ENCODE peak calls at places on chromosomes 7 and 10, in four cellular contexts. I is H1, W is sigmoid colon, U is K562. Q is an unnamed sample.

GRCh38 chr7:132577206-132578049 is 1.2 kb upstream of the PLXNA4 start:
- DNase-seq in U (no peak), W (peak), I (no peak), Q (peak)

GRCh38 chr10:96450514-96451207 is 63.1 kb downstream of the TLL2 start:
- DNase-seq in W (no peak), U (no peak), I (peak), Q (no peak)

GRCh38 chr10:7161484-7162283 is 249.2 kb downstream of the SFMBT2 start:
- DNase-seq in I (no peak), U (no peak), W (peak), Q (peak)

GRCh38 chr10:132175401-132175800 is 11.3 kb upstream of the DPYSL4 start:
- DNase-seq in W (no peak), I (no peak), U (no peak), Q (no peak)

GRCh38 chr7:14639801-14640200 is 262.8 kb downstream of the DGKB start:
- DNase-seq in U (no peak), I (no peak), W (no peak), Q (no peak)

GRCh38 chr10:91700788-91701444 is 68.0 kb upstream of the PPP1R3C start:
- DNase-seq in W (no peak), I (no peak), U (no peak), Q (no peak)

GRCh38 chr7:144830024-144830785 is 5.6 kb downstream of the TPK1 start:
- DNase-seq in W (no peak), U (peak), I (no peak), Q (no peak)

GRCh38 chr10:51462076-51462779 is 237.2 kb downstream of the CSTF2T start:
- DNase-seq in U (no peak), W (no peak), I (no peak), Q (no peak)

GRCh38 chr7:44541876-44542610 is 913 bp upstream of the NPC1L1 start:
- DNase-seq in U (no peak), W (no peak), I (no peak), Q (no peak)

GRCh38 chr10:130409931-130410330 is 273.7 kb downstream of the GLRX3 start:
- DNase-seq in U (no peak), W (no peak), I (no peak), Q (no peak)

GRCh38 chr7:128201067-128201689 is 39.9 kb upstream of the LEP start:
- DNase-seq in I (no peak), W (no peak), U (peak), Q (no peak)

GRCh38 chr7:80815733-80816132 is 103.1 kb downstream of the SEMA3C start:
- DNase-seq in W (no peak), U (no peak), I (no peak), Q (no peak)

GRCh38 chr10:72276421-72277339 is 3.0 kb downstream of the DDIT4 start:
- DNase-seq in U (peak), W (no peak), I (no peak), Q (peak)

GRCh38 chr7:72924748-72925545 is at the start of gene POM121:
- DNase-seq in I (peak), W (peak), U (peak), Q (peak)
- TF ChIP-seq EP300 in I (no peak), W (no peak), U (peak), Q (no peak)

GRCh38 chr7:11707606-11708193 is 124.3 kb downstream of the THSD7A start:
- DNase-seq in W (no peak), U (no peak), I (no peak), Q (no peak)
- H3K27ac ChIP-seq in W (no peak), U (no peak), I (no peak), Q (no peak)

DNA sequence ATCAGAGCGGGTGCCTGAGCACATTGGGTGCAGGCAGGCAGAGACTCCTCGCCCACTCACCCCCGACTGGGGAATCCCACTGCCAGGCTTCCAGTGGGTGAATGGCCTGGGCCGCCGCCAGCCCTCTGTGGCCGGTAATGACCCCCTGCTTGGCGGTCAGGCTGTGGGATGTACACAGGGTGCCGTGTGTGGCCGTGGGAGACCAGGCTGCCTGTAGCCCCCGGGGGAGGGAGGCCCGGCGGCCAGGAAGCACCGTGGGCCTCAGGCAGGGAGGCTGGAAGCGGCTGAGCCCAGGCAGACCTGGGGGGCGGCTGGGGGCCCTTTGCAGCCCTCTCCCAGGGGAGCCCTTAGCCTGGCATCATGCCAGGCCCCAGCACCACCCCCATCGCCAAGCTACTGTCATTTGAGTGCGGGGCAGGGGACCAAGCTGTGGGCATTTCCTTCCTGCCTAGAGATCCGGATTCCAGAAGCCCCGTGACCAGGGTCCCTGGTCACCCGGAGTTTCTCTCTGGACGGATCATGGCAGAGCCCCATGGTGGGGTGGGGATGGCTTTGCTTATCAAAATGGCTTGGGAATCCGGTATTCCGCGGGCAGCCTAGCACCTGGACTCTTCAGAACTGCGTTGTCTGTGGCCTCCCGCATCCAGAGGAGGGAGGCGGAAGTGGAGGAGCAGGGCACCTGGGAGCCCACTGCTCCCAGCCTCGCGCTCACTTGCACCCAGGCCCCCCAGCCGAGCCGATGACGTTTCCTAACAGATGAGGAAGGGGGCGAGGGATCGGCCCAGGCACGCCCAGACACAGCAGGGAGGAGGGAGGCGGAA is 1.1 kb downstream of the TTYH3 start:
- DNase-seq in I (no peak), W (peak), U (no peak), Q (peak)
- TF ChIP-seq POLR2A in I (no peak), W (no peak), U (no peak), Q (no peak)

GRCh38 chr7:17159500-17160037 is 138.9 kb upstream of the AHR start:
- DNase-seq in W (no peak), U (no peak), I (no peak), Q (no peak)
- TF ChIP-seq EP300 in W (no peak), U (no peak), I (no peak), Q (no peak)

DNA sequence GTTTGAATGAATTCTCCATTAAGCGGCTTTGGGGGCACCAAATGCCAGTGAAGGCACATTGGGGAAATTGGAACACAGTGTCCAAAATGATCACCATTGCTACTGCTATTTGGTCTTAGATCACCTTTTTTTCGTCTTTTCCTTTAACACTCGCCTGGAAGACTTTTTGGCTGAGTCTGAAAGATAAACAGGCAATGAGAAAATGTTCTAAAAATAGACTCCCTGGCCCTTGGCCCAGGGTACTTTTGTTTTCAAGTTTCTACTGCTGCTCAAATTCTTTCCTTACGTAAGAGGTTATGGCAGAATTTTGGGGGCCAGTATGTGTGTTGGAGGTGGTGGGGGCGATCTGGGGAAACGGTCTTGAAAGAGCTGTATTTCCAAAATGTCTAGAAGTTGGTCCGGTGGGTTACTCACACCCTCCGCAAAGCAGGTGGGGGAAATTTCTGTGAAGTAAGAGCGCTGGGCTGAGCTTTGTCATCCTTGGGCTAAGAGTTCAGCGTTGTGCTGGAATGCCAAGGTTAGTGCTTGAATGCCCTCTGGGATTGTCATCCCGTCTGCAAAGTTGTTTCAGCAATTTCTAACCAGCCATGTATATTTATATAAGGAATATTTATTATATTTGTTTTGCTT is 1.3 kb upstream of the ITPRIP start:
- DNase-seq in U (peak), I (no peak), W (peak), Q (peak)
- H3K27ac ChIP-seq in U (peak), I (no peak), W (peak), Q (peak)

GRCh38 chr7:1669954-1670893 is at the start of gene ELFN1:
- DNase-seq in U (peak), W (peak), I (peak), Q (no peak)
- TF ChIP-seq POLR2A in U (no peak), W (no peak), I (peak), Q (no peak)

GRCh38 chr7:158469396-158470051 is 118.1 kb downstream of the PTPRN2 start:
- DNase-seq in W (no peak), I (no peak), U (no peak), Q (no peak)
- TF ChIP-seq EP300 in W (peak), I (no peak), U (no peak), Q (no peak)

GRCh38 chr10:124912487-124912886 is 29.4 kb upstream of the ZRANB1 start:
- DNase-seq in W (no peak), U (no peak), I (no peak), Q (no peak)

GRCh38 chr10:124909563-124909962 is 32.4 kb upstream of the ZRANB1 start:
- DNase-seq in U (no peak), I (no peak), W (no peak), Q (no peak)

GRCh38 chr10:124913167-124913566 is 28.8 kb upstream of the ZRANB1 start:
- DNase-seq in U (no peak), W (no peak), I (no peak), Q (no peak)

GRCh38 chr10:124911124-124912051 is 30.5 kb upstream of the ZRANB1 start:
- DNase-seq in I (no peak), U (peak), W (no peak), Q (peak)

GRCh38 chr10:124912052-124912435 is 29.9 kb upstream of the ZRANB1 start:
- DNase-seq in I (no peak), U (no peak), W (no peak), Q (no peak)
- H3K27ac ChIP-seq in I (no peak), U (peak), W (peak), Q (peak)

DNA sequence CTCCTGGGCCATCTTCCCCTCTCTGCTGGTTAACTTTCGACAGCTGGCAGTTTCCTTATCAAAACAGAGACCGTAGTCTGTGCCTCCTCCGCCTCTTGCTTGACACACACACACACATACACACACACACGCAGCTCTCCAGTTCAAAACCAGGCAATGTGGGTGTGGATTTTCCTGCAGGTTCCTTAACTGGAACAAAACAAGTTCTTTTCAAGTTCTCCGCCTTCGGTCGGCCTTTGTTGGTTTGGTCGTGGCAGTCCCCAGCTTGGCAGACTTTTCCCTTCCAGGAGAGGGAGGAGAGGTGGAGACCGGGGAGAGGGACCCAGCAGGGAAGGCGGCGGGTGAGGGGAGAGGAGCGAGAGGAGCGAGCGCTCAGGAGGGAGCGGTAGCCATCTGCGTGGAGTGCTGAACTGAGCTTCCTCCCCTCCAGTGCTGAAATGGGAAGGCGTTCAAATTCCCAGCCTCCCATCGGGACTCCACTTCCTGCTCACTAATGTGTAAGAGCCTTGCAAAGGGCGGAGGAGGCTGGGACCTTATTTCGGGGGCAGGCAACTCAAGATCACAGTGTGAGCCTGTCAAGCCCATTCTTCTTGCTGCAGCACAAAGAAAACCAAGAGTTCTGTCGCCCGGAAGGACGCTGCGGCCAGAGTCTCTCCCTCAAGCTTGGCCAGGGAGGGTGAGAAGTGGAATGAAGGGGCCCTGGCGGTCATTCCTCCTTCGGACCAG is 120.6 kb downstream of the PRPF18 start:
- DNase-seq in I (peak), U (peak), W (peak), Q (peak)
- TF ChIP-seq POLR2A in I (peak), U (peak), W (no peak), Q (no peak)